ENCODE peak calls at places on chromosomes 11 and 22, in four cellular contexts. One of them, this sample, is unnamed. For H3K9me3, the result is how much of the 10 kb centered on the place peaks cover.

GRCh38 chr22:18113680-18114394 is 3.2 kb downstream of the TUBA8 start:
- DNase-seq in testis: no peak
- DNase-seq in GM23248: no peak
- DNase-seq in mammary epithelial cell: no peak
- DNase-seq in this sample: no peak

GRCh38 chr11:68773521-68774187 is 22.3 kb upstream of the TESMIN start:
- DNase-seq in testis: peak
- DNase-seq in GM23248: no peak
- DNase-seq in mammary epithelial cell: no peak
- DNase-seq in this sample: no peak

GRCh38 chr11:117832511-117832910 is 8.0 kb upstream of the FXYD2 start:
- DNase-seq in testis: peak
- DNase-seq in GM23248: no peak
- DNase-seq in mammary epithelial cell: no peak
- DNase-seq in this sample: no peak

GRCh38 chr22:26610983-26611382 is 6.8 kb downstream of the CRYBB1 start:
- DNase-seq in testis: no peak
- DNase-seq in GM23248: peak
- DNase-seq in mammary epithelial cell: peak
- DNase-seq in this sample: peak

GRCh38 chr11:14446701-14447169 is 52.9 kb downstream of the COPB1 start:
- DNase-seq in testis: no peak
- DNase-seq in GM23248: peak
- DNase-seq in mammary epithelial cell: peak
- DNase-seq in this sample: peak

GRCh38 chr11:1569251-1569780 is 2.8 kb downstream of the DUSP8 start:
- DNase-seq in testis: no peak
- DNase-seq in GM23248: no peak
- DNase-seq in mammary epithelial cell: no peak
- DNase-seq in this sample: no peak

GRCh38 chr11:98107736-98108135 is 913.0 kb upstream of the CNTN5 start:
- DNase-seq in testis: no peak
- DNase-seq in GM23248: no peak
- DNase-seq in mammary epithelial cell: no peak
- DNase-seq in this sample: no peak

GRCh38 chr11:24925091-24925490 is 428.2 kb downstream of the LUZP2 start:
- DNase-seq in testis: no peak
- DNase-seq in GM23248: no peak
- DNase-seq in mammary epithelial cell: no peak
- DNase-seq in this sample: no peak

GRCh38 chr11:46489668-46490560 is 98.3 kb upstream of the CHRM4 start:
- DNase-seq in testis: no peak
- DNase-seq in GM23248: peak
- DNase-seq in mammary epithelial cell: peak
- DNase-seq in this sample: peak

GRCh38 chr11:90124946-90125345 is 9.5 kb upstream of the NAALAD2 start:
- DNase-seq in testis: no peak
- DNase-seq in GM23248: no peak
- DNase-seq in mammary epithelial cell: no peak
- DNase-seq in this sample: no peak

GRCh38 chr11:48052183-48053040 is 72.1 kb downstream of the PTPRJ start:
- DNase-seq in testis: no peak
- DNase-seq in GM23248: peak
- DNase-seq in mammary epithelial cell: peak
- DNase-seq in this sample: peak

GRCh38 chr11:125132586-125132985 is 21.2 kb upstream of the TMEM218 start:
- DNase-seq in testis: no peak
- DNase-seq in GM23248: no peak
- DNase-seq in mammary epithelial cell: no peak
- DNase-seq in this sample: no peak

GRCh38 chr22:42969348-42969975 is 45.5 kb downstream of the PACSIN2 start:
- DNase-seq in testis: no peak
- DNase-seq in GM23248: peak
- DNase-seq in mammary epithelial cell: peak
- DNase-seq in this sample: no peak

DNA sequence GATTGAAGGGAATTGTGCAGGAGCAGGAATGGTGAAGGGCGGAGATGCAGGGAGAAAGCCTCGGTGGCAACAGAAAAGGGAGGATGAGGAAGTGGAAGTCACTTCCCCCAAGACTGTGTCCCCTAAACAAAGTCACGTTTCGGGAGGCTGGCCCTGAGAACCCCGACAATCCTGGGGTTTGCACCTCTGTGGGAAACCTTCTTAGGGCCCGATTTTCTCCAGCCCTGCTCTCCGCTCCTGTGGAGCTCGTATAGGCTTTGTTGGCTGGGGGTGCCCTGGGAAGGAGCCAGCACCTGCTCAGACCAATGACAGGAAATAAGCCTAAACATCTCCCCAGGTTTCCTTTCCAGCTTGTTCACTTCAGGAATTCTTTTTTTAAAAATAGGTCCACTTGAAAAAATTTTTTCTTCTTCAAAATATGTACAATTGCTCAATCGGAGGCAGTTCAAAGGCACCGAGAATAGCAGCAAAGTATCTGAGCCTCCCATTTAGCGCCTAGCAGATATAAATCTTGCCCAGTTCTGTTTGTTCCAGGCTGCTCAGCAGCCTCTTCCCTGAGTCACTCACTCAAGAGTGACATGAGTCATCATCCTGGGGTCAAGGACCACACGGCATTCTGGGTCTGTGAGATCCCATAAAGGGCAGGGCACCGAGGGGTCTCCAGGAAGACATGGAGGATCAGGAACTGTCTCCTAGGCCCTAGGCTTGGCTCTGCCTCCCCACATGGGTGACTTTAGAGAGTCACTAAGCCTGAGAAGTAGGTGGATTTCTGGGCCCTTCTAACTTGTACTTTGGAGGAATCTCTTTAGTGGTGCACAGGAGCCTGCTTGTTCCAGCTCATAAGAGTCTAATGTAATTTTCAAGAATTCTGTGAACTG is 34.0 kb downstream of the IRAG1 start:
- DNase-seq in testis: peak
- DNase-seq in GM23248: peak
- DNase-seq in mammary epithelial cell: peak
- DNase-seq in this sample: peak
- H3K27ac ChIP-seq in testis: peak
- H3K27ac ChIP-seq in GM23248: peak
- H3K27ac ChIP-seq in mammary epithelial cell: no peak
- H3K27ac ChIP-seq in this sample: peak

GRCh38 chr11:12968101-12968500 is 41.0 kb upstream of the RASSF10 start:
- DNase-seq in testis: no peak
- DNase-seq in GM23248: no peak
- DNase-seq in mammary epithelial cell: peak
- DNase-seq in this sample: no peak
- H3K9me3 ChIP-seq in testis: under half
- H3K9me3 ChIP-seq in GM23248: under half
- H3K9me3 ChIP-seq in mammary epithelial cell: under half
- H3K9me3 ChIP-seq in this sample: under half

GRCh38 chr11:83319346-83319745 is 33.2 kb upstream of the CCDC90B start:
- DNase-seq in testis: no peak
- DNase-seq in GM23248: no peak
- DNase-seq in mammary epithelial cell: peak
- DNase-seq in this sample: no peak

GRCh38 chr11:83317757-83318548 is 31.8 kb upstream of the CCDC90B start:
- DNase-seq in testis: no peak
- DNase-seq in GM23248: no peak
- DNase-seq in mammary epithelial cell: peak
- DNase-seq in this sample: no peak
- H3K27ac ChIP-seq in testis: no peak
- H3K27ac ChIP-seq in GM23248: no peak
- H3K27ac ChIP-seq in mammary epithelial cell: no peak
- H3K27ac ChIP-seq in this sample: no peak

DNA sequence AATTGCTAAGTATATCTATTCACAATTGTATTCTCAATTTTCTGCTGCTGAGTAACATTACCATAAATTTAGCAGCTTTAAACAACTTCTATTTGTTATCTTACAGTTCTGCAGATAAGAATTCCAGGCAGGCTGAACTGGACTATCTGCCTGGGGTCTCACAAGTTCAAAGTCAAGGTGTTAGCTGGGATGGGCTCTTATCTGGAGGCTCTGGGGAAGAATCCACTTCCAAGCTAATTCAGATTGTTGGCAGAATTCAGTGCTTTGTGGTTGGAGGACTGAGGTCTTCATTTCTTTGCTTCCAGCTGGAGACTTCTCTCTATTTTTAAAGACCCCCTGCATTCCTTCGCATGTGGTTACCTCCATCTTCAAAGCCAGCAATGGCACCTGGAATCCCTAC is 329.9 kb upstream of the ISX start:
- DNase-seq in testis: no peak
- DNase-seq in GM23248: no peak
- DNase-seq in mammary epithelial cell: no peak
- DNase-seq in this sample: no peak
- H3K9me3 ChIP-seq in testis: under half
- H3K9me3 ChIP-seq in GM23248: under half
- H3K9me3 ChIP-seq in mammary epithelial cell: under half
- H3K9me3 ChIP-seq in this sample: under half

GRCh38 chr22:48943567-48944432 is 883.9 kb downstream of the BRD1 start:
- DNase-seq in testis: peak
- DNase-seq in GM23248: peak
- DNase-seq in mammary epithelial cell: no peak
- DNase-seq in this sample: peak

GRCh38 chr22:48945621-48946458 is 881.8 kb downstream of the BRD1 start:
- DNase-seq in testis: peak
- DNase-seq in GM23248: no peak
- DNase-seq in mammary epithelial cell: no peak
- DNase-seq in this sample: peak

GRCh38 chr22:48944756-48945620 is 882.7 kb downstream of the BRD1 start:
- DNase-seq in testis: peak
- DNase-seq in GM23248: no peak
- DNase-seq in mammary epithelial cell: no peak
- DNase-seq in this sample: peak

GRCh38 chr22:48942698-48943566 is 884.7 kb downstream of the BRD1 start:
- DNase-seq in testis: peak
- DNase-seq in GM23248: no peak
- DNase-seq in mammary epithelial cell: no peak
- DNase-seq in this sample: no peak

DNA sequence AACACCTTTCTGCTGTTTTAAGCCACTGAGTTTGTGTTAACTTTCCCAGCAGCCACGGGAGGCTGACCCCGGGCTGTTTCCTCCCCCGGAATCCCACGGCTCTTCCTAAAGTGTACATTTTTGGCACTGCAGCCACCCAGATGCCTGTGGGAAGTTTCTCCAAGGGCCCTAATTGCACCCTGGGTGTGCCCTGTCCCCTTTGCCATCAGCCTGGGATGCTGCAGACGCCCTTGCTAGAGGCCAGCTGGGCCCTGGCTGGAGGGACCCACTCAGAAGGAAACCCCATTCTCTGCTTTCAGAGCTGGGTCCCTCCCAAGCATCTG is 883.3 kb downstream of the BRD1 start:
- DNase-seq in testis: no peak
- DNase-seq in GM23248: no peak
- DNase-seq in mammary epithelial cell: no peak
- DNase-seq in this sample: no peak
- H3K27ac ChIP-seq in testis: no peak
- H3K27ac ChIP-seq in GM23248: no peak
- H3K27ac ChIP-seq in mammary epithelial cell: no peak
- H3K27ac ChIP-seq in this sample: no peak

This sample was measured in SJSA1.